ENCODE peak calls at places on chromosome X, in ten cellular contexts. J is HCT116, P is heart left ventricle, W is tibial nerve, U is transverse colon, A is ovary, N is sigmoid colon, O is H1, T is testis, B is right lobe of liver. C is an unnamed sample.

GRCh38 chrX:29841750-29842149 is 373.6 kb upstream of the MAGEB2 start:
- DNase-seq in J (no peak), P (no peak), W (no peak), U (no peak), A (no peak), N (no peak), O (no peak), T (no peak), B (no peak), C (no peak)

GRCh38 chrX:109440475-109440874 is 41.4 kb downstream of the GUCY2F start:
- DNase-seq in J (no peak), P (no peak), W (no peak), U (no peak), A (no peak), N (no peak), O (no peak), T (no peak), B (no peak), C (no peak)

GRCh38 chrX:110089656-110090404 is 86.9 kb downstream of the TMEM164 start:
- DNase-seq in J (no peak), P (no peak), W (no peak), U (no peak), A (no peak), N (no peak), O (no peak), T (no peak), B (no peak), C (no peak)

GRCh38 chrX:15301924-15302323 is 13.5 kb downstream of the ASB11 start:
- DNase-seq in J (no peak), P (peak), W (peak), U (peak), A (no peak), N (peak), O (no peak), T (peak), B (peak), C (peak)

GRCh38 chrX:50988649-50989048 is 78.1 kb downstream of the BMP15 start:
- DNase-seq in J (no peak), P (no peak), W (peak), U (no peak), A (no peak), N (no peak), O (no peak), T (peak), B (no peak), C (no peak)

GRCh38 chrX:41475166-41475565 is 28.0 kb downstream of the NYX start:
- DNase-seq in J (no peak), P (no peak), W (no peak), U (no peak), A (no peak), N (no peak), O (peak), T (no peak), B (no peak), C (no peak)

GRCh38 chrX:2489446-2490445 is 11.0 kb downstream of the DHRSX start:
- DNase-seq in J (no peak), P (peak), W (no peak), U (no peak), A (no peak), N (no peak), O (no peak), T (no peak), B (no peak), C (no peak)

GRCh38 chrX:109740076-109740809 is 7.2 kb upstream of the ACSL4 start:
- DNase-seq in J (no peak), P (no peak), W (peak), U (no peak), A (no peak), N (no peak), O (no peak), T (no peak), B (peak), C (no peak)

GRCh38 chrX:133668225-133668931 is 253.1 kb upstream of the GPC4 start:
- DNase-seq in J (no peak), P (no peak), W (no peak), U (no peak), A (no peak), N (no peak), O (no peak), T (no peak), B (no peak), C (no peak)

GRCh38 chrX:105150557-105150956 is 69.9 kb downstream of the TEX13A start:
- DNase-seq in J (no peak), P (no peak), W (no peak), U (no peak), A (no peak), N (no peak), O (no peak), T (no peak), B (no peak), C (no peak)

GRCh38 chrX:152038798-152039197 is 64.3 kb upstream of the GABRE start:
- DNase-seq in J (no peak), P (no peak), W (no peak), U (no peak), A (no peak), N (no peak), O (no peak), T (no peak), B (no peak), C (no peak)

GRCh38 chrX:29662101-29662500 is 553.3 kb upstream of the MAGEB2 start:
- DNase-seq in J (no peak), P (no peak), W (no peak), U (no peak), A (no peak), N (no peak), O (no peak), T (no peak), B (no peak), C (no peak)

GRCh38 chrX:46597774-46598173 is 24.2 kb downstream of the CHST7 start:
- DNase-seq in J (no peak), P (no peak), W (no peak), U (no peak), A (no peak), N (no peak), O (no peak), T (no peak), B (no peak), C (no peak)

GRCh38 chrX:139691843-139692505 is 16.0 kb downstream of the MCF2 start:
- DNase-seq in J (no peak), P (no peak), W (no peak), U (no peak), A (peak), N (no peak), O (peak), T (no peak), B (no peak), C (no peak)

GRCh38 chrX:65607070-65607742 is 60.2 kb upstream of the MSN start:
- DNase-seq in J (no peak), P (no peak), W (no peak), U (no peak), A (no peak), N (no peak), O (no peak), T (no peak), B (no peak), C (no peak)

GRCh38 chrX:107712231-107713204 is 63.1 kb downstream of the TSC22D3 start:
- DNase-seq in J (no peak), P (no peak), W (peak), U (peak), A (no peak), N (peak), O (no peak), T (peak), B (peak), C (peak)

GRCh38 chrX:118502121-118502794 is 6.6 kb downstream of the DOCK11 start:
- DNase-seq in J (no peak), P (no peak), W (no peak), U (no peak), A (no peak), N (no peak), O (no peak), T (no peak), B (no peak), C (no peak)

GRCh38 chrX:20361890-20362262 is 95.2 kb upstream of the RPS6KA3 start:
- DNase-seq in J (no peak), P (no peak), W (peak), U (no peak), A (no peak), N (no peak), O (no peak), T (no peak), B (no peak), C (no peak)

GRCh38 chrX:150602296-150602695 is 33.9 kb downstream of the MTM1 start:
- DNase-seq in J (no peak), P (no peak), W (no peak), U (no peak), A (no peak), N (no peak), O (no peak), T (no peak), B (no peak), C (no peak)

GRCh38 chrX:50470103-50471031 is at the start of gene DGKK:
- DNase-seq in J (no peak), P (peak), W (no peak), U (no peak), A (no peak), N (no peak), O (peak), T (no peak), B (no peak), C (no peak)

GRCh38 chrX:41027388-41027787 is 57.9 kb upstream of the USP9X start:
- DNase-seq in J (no peak), P (no peak), W (no peak), U (no peak), A (no peak), N (no peak), O (no peak), T (no peak), B (no peak), C (peak)

GRCh38 chrX:149511081-149511480 is 6.0 kb upstream of the IDS start:
- DNase-seq in J (peak), P (no peak), W (no peak), U (no peak), A (no peak), N (no peak), O (no peak), T (no peak), B (no peak), C (no peak)

GRCh38 chrX:8455600-8455999 is 9.0 kb upstream of the VCX3B start:
- DNase-seq in J (no peak), P (no peak), W (no peak), U (no peak), A (no peak), N (no peak), O (no peak), T (no peak), B (no peak), C (no peak)

GRCh38 chrX:38561951-38562719 is 793 bp downstream of the TSPAN7 start:
- DNase-seq in J (no peak), P (peak), W (no peak), U (peak), A (peak), N (peak), O (peak), T (peak), B (peak), C (no peak)

GRCh38 chrX:790780-791360 is 160.3 kb downstream of the SHOX start:
- DNase-seq in J (no peak), P (no peak), W (no peak), U (no peak), A (no peak), N (no peak), O (no peak), T (no peak), B (peak), C (peak)

GRCh38 chrX:109629310-109629709 is 4.3 kb upstream of the KCNE5 start:
- DNase-seq in J (no peak), P (no peak), W (no peak), U (no peak), A (no peak), N (no peak), O (no peak), T (no peak), B (no peak), C (no peak)

GRCh38 chrX:123923211-123923610 is 38.3 kb upstream of the STAG2 start:
- DNase-seq in J (no peak), P (no peak), W (no peak), U (no peak), A (no peak), N (no peak), O (no peak), T (no peak), B (no peak), C (no peak)

GRCh38 chrX:72020788-72021187 is 110.1 kb downstream of the NHSL2 start:
- DNase-seq in J (no peak), P (no peak), W (no peak), U (no peak), A (no peak), N (no peak), O (no peak), T (no peak), B (no peak), C (no peak)

GRCh38 chrX:72019487-72019886 is 108.8 kb downstream of the NHSL2 start:
- DNase-seq in J (no peak), P (no peak), W (no peak), U (no peak), A (no peak), N (no peak), O (peak), T (no peak), B (no peak), C (peak)

GRCh38 chrX:72023071-72023470 is 108.6 kb downstream of the RTL5 start:
- DNase-seq in J (no peak), P (no peak), W (no peak), U (no peak), A (no peak), N (no peak), O (no peak), T (no peak), B (no peak), C (peak)

GRCh38 chrX:72020204-72020603 is 109.6 kb downstream of the NHSL2 start:
- DNase-seq in J (no peak), P (no peak), W (peak), U (no peak), A (no peak), N (peak), O (peak), T (peak), B (no peak), C (peak)

DNA sequence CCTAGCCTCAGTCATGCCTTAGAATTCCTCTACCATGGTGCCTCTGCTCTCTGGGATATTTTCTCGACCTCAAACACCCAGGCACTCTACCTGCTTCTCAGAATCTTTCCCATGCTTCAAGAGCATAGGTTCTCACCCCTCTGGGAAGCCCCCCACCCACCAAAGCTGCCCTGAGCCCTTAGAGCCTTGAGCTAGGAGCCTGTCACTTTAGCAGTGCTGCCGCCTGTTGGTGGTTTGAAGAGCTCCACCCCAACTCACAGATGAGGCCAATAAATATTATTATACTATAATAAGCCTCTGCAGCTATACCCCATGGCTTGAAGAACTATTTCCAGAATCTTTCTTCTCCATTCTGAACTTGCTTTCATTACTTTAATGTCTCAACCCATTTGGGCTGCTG is 109.7 kb downstream of the RTL5 start:
- DNase-seq in J (no peak), P (no peak), W (peak), U (no peak), A (no peak), N (no peak), O (peak), T (no peak), B (no peak), C (no peak)
- TF ChIP-seq CTCF in J (peak), P (peak), W (peak), U (no peak), A (no peak), N (no peak), O (peak), T (no peak), B (peak), C (no peak)

DNA sequence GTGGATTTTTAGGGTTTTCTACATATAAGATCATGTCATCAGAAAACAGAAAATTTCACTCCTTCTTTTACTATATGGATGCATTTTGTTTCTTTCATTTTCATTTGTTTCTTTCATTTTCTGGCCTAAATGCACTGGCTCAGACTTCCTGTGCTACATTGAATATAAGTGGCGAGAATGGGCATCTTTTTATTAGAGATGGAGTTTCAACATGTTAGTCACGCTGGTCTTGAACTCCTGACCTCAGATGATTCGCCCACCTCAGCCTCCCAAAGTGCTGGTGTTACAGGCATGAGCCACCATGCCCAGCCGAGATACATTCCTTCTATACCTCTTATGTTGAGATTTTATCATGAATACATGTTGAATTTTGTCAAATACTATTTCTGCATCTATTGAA is 61.8 kb downstream of the BRWD3 start:
- DNase-seq in J (no peak), P (no peak), W (no peak), U (no peak), A (no peak), N (no peak), O (no peak), T (no peak), B (no peak), C (no peak)
- H3K4me3 ChIP-seq in J (no peak), P (no peak), W (no peak), U (no peak), A (no peak), N (no peak), O (no peak), T (no peak), B (no peak), C (no peak)

GRCh38 chrX:100408643-100409315 is 1.3 kb downstream of the PCDH19 start:
- DNase-seq in J (no peak), P (no peak), W (no peak), U (no peak), A (no peak), N (no peak), O (peak), T (no peak), B (peak), C (no peak)

GRCh38 chrX:100409316-100410082 is 574 bp downstream of the PCDH19 start:
- DNase-seq in J (no peak), P (no peak), W (no peak), U (no peak), A (peak), N (no peak), O (no peak), T (no peak), B (no peak), C (no peak)

GRCh38 chrX:100411802-100412333 is 1.8 kb upstream of the PCDH19 start:
- DNase-seq in J (no peak), P (no peak), W (no peak), U (no peak), A (no peak), N (no peak), O (no peak), T (no peak), B (no peak), C (no peak)

GRCh38 chrX:100410901-100411801 is 1.1 kb upstream of the PCDH19 start:
- DNase-seq in J (no peak), P (no peak), W (no peak), U (no peak), A (peak), N (peak), O (peak), T (no peak), B (no peak), C (no peak)

GRCh38 chrX:100410083-100410590 is at the start of gene PCDH19:
- DNase-seq in J (no peak), P (peak), W (peak), U (peak), A (peak), N (peak), O (peak), T (peak), B (peak), C (no peak)
- TF ChIP-seq POLR2A in J (no peak), P (no peak), W (no peak), U (peak), A (peak), N (no peak), O (no peak), T (no peak), B (no peak), C (no peak)

DNA sequence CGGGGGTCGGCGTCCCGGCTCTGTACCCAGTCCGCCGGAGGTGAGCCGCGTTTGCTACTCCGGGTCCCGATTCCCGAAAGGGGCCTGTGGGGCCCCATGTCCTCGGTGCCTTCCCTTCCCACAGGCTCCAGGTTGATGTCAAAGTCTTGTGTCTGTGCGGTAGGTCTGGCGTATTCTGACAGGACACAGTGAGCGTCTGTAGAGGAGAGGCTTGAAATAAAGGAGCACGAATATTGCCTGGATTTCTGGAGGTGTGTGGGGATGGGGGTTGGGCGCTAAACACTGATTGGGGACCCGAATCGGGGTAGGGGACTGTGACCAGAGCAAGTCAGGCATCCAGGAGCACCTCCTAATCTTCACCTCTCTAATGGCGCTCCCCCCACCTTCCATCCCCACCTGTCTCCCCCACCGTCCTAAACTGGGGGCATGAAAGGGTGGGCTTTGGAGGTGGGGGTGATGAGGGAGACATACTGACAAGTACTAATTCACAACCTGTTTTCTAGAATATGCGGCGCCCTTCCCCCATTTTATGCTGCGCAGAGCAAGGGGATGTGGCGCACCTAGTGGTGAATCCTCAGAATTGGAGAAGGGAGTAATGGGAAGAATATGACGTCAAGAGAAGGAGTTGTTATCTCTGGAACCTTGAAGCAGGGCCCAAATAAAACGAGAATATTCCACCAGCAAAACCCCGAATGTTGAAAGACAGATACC is 874 bp downstream of the GPRASP2 start:
- DNase-seq in J (no peak), P (no peak), W (peak), U (peak), A (peak), N (peak), O (peak), T (peak), B (peak), C (peak)
- TF ChIP-seq CTCF in J (peak), P (peak), W (peak), U (peak), A (peak), N (peak), O (peak), T (peak), B (peak), C (no peak)

GRCh38 chrX:13770013-13770412 is 35.5 kb downstream of the OFD1 start:
- DNase-seq in J (no peak), P (no peak), W (no peak), U (no peak), A (no peak), N (no peak), O (no peak), T (no peak), B (no peak), C (no peak)
- H3K4me3 ChIP-seq in J (no peak), P (no peak), W (no peak), U (no peak), A (no peak), N (no peak), O (no peak), T (no peak), B (no peak), C (no peak)

DNA sequence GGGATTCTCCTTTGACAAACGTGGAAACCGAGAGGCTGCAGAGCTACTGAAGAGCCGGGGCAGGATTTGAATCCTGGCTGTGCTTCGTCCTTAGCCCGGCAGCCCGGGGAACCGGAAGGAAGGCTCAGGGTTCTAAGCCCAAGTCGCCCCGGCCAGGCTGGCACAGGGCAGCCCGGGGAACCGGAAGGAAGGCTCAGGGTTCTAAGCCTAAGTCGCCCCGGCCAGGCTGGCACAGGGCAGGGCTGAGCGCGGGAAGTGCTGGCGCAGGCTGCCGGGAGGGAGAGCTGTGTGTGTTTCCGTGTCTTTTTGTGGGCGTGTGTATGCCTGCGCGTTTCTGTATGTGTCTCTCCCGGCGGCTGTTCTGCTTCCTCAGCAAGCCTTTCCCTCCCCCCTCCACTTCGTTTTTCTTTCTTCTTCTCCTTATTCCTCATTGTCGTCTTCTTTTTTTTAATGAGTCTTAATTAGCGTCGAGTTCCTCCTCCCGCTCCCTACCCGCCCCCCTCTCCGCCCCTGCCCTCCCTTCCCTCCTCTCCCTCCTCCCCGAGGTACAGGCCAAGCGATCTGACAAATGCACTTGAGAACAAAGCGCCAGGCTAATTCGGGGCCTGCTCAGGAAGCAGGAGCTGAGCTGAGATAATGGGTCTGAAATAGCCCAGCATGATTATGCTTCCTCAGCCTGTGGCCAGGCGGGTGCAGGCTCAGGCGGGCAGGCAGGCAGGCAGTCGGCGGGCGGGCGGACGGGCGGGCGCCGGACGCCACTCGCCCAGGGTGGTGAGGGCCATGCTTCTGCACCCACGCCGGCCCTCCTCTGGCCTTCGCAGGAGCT is 65.9 kb downstream of the EFNB1 start:
- DNase-seq in J (no peak), P (peak), W (peak), U (peak), A (peak), N (peak), O (no peak), T (peak), B (no peak), C (peak)
- TF ChIP-seq POLR2A in J (no peak), P (no peak), W (no peak), U (peak), A (no peak), N (no peak), O (no peak), T (no peak), B (no peak), C (no peak)